ENCODE peak calls at places on chromosome 20, in five cellular contexts. One of them, this sample, is unnamed.

GRCh38 chr20:17485017-17485416 is 46.2 kb downstream of the BFSP1 start:
- DNase-seq in GM12865: no peak
- DNase-seq in AG09319: no peak
- DNase-seq in right atrium auricular region: peak; percentile 21
- DNase-seq in upper lobe of left lung: no peak
- DNase-seq in this sample: peak; percentile 21

GRCh38 chr20:25282034-25282781 is 34.3 kb downstream of the PYGB start:
- DNase-seq in upper lobe of left lung: peak; percentile 68
- DNase-seq in AG09319: no peak
- DNase-seq in GM12865: no peak
- DNase-seq in right atrium auricular region: no peak
- DNase-seq in this sample: no peak

GRCh38 chr20:58633161-58634035 is 17.7 kb upstream of the STX16 start:
- DNase-seq in GM12865: no peak
- DNase-seq in upper lobe of left lung: no peak
- DNase-seq in AG09319: no peak
- DNase-seq in right atrium auricular region: no peak
- DNase-seq in this sample: no peak

GRCh38 chr20:49043000-49043399 is 3.1 kb upstream of the CSE1L start:
- DNase-seq in AG09319: no peak
- DNase-seq in upper lobe of left lung: no peak
- DNase-seq in right atrium auricular region: peak; percentile 30
- DNase-seq in GM12865: no peak
- DNase-seq in this sample: no peak

GRCh38 chr20:5675103-5676091 is 74.8 kb upstream of the SHLD1 start:
- DNase-seq in right atrium auricular region: no peak
- DNase-seq in GM12865: no peak
- DNase-seq in upper lobe of left lung: no peak
- DNase-seq in AG09319: no peak
- DNase-seq in this sample: no peak

GRCh38 chr20:14838663-14839650 is 501.5 kb upstream of the FLRT3 start:
- DNase-seq in GM12865: peak; percentile 77
- DNase-seq in AG09319: peak; percentile 27
- DNase-seq in right atrium auricular region: no peak
- DNase-seq in upper lobe of left lung: no peak
- DNase-seq in this sample: no peak

GRCh38 chr20:15364781-15365180 is 1027.4 kb upstream of the FLRT3 start:
- DNase-seq in GM12865: no peak
- DNase-seq in upper lobe of left lung: no peak
- DNase-seq in right atrium auricular region: no peak
- DNase-seq in AG09319: no peak
- DNase-seq in this sample: no peak

GRCh38 chr20:41133709-41134361 is 3.5 kb upstream of the PLCG1 start:
- DNase-seq in upper lobe of left lung: no peak
- DNase-seq in right atrium auricular region: no peak
- DNase-seq in GM12865: peak; percentile 89
- DNase-seq in AG09319: no peak
- DNase-seq in this sample: no peak

GRCh38 chr20:24164360-24164759 is 175.8 kb upstream of the GGTLC1 start:
- DNase-seq in right atrium auricular region: no peak
- DNase-seq in GM12865: peak; percentile 8
- DNase-seq in AG09319: no peak
- DNase-seq in upper lobe of left lung: peak; percentile 60
- DNase-seq in this sample: no peak

GRCh38 chr20:31644701-31645100 is 7.0 kb downstream of the COX4I2 start:
- DNase-seq in upper lobe of left lung: no peak
- DNase-seq in right atrium auricular region: no peak
- DNase-seq in GM12865: no peak
- DNase-seq in AG09319: no peak
- DNase-seq in this sample: no peak

GRCh38 chr20:15673206-15673605 is 900.0 kb downstream of the KIF16B start:
- DNase-seq in right atrium auricular region: no peak
- DNase-seq in GM12865: no peak
- DNase-seq in AG09319: peak; percentile 28
- DNase-seq in upper lobe of left lung: no peak
- DNase-seq in this sample: no peak

GRCh38 chr20:20452254-20452676 is 84.4 kb downstream of the INSM1 start:
- DNase-seq in upper lobe of left lung: peak; percentile 65
- DNase-seq in GM12865: peak; percentile 81
- DNase-seq in right atrium auricular region: no peak
- DNase-seq in AG09319: no peak
- DNase-seq in this sample: no peak

GRCh38 chr20:1336699-1337387 is 7.9 kb upstream of the SDCBP2 start:
- DNase-seq in right atrium auricular region: peak; percentile 84
- DNase-seq in upper lobe of left lung: peak; percentile 84
- DNase-seq in AG09319: no peak
- DNase-seq in GM12865: no peak
- DNase-seq in this sample: peak; percentile 78

GRCh38 chr20:14992071-14992654 is 654.8 kb upstream of the FLRT3 start:
- DNase-seq in right atrium auricular region: no peak
- DNase-seq in GM12865: no peak
- DNase-seq in AG09319: peak; percentile 36
- DNase-seq in upper lobe of left lung: no peak
- DNase-seq in this sample: no peak

GRCh38 chr20:57717797-57718196 is 8.0 kb upstream of the PMEPA1 start:
- DNase-seq in GM12865: no peak
- DNase-seq in upper lobe of left lung: no peak
- DNase-seq in right atrium auricular region: no peak
- DNase-seq in AG09319: no peak
- DNase-seq in this sample: no peak

GRCh38 chr20:24783631-24784492 is 165.2 kb upstream of the CST7 start:
- DNase-seq in GM12865: peak; percentile 73
- DNase-seq in upper lobe of left lung: no peak
- DNase-seq in AG09319: no peak
- DNase-seq in right atrium auricular region: no peak
- DNase-seq in this sample: no peak

GRCh38 chr20:64102647-64103354 is 4.6 kb downstream of the NPBWR2 start:
- DNase-seq in upper lobe of left lung: no peak
- DNase-seq in AG09319: no peak
- DNase-seq in right atrium auricular region: no peak
- DNase-seq in GM12865: no peak
- DNase-seq in this sample: no peak

GRCh38 chr20:6731951-6732580 is 35.4 kb upstream of the BMP2 start:
- DNase-seq in GM12865: no peak
- DNase-seq in right atrium auricular region: peak; percentile 75
- DNase-seq in upper lobe of left lung: no peak
- DNase-seq in AG09319: no peak
- DNase-seq in this sample: no peak

GRCh38 chr20:14193443-14193842 is 144.0 kb downstream of the FLRT3 start:
- DNase-seq in right atrium auricular region: no peak
- DNase-seq in upper lobe of left lung: no peak
- DNase-seq in AG09319: no peak
- DNase-seq in GM12865: no peak
- DNase-seq in this sample: no peak

GRCh38 chr20:39871013-39871412 is 818.0 kb downstream of the MAFB start:
- DNase-seq in GM12865: no peak
- DNase-seq in upper lobe of left lung: no peak
- DNase-seq in right atrium auricular region: no peak
- DNase-seq in AG09319: no peak
- DNase-seq in this sample: no peak

GRCh38 chr20:41837669-41838224 is 219.6 kb upstream of the CHD6 start:
- DNase-seq in AG09319: no peak
- DNase-seq in right atrium auricular region: no peak
- DNase-seq in upper lobe of left lung: no peak
- DNase-seq in GM12865: no peak
- DNase-seq in this sample: no peak

GRCh38 chr20:56433880-56434255 is 21.8 kb downstream of the CASS4 start:
- DNase-seq in right atrium auricular region: no peak
- DNase-seq in upper lobe of left lung: no peak
- DNase-seq in AG09319: peak; percentile 56
- DNase-seq in GM12865: no peak
- DNase-seq in this sample: no peak

GRCh38 chr20:21074605-21075336 is 31.4 kb downstream of the LINC00237 start:
- DNase-seq in GM12865: peak; percentile 68
- DNase-seq in AG09319: no peak
- DNase-seq in right atrium auricular region: no peak
- DNase-seq in upper lobe of left lung: no peak
- DNase-seq in this sample: no peak

GRCh38 chr20:63502671-63503172 is 3.8 kb upstream of the EEF1A2 start:
- DNase-seq in AG09319: no peak
- DNase-seq in upper lobe of left lung: peak; percentile 71
- DNase-seq in GM12865: no peak
- DNase-seq in right atrium auricular region: no peak
- DNase-seq in this sample: no peak

GRCh38 chr20:50506270-50506579 is 4.0 kb upstream of the PTPN1 start:
- DNase-seq in upper lobe of left lung: no peak
- DNase-seq in GM12865: no peak
- DNase-seq in AG09319: no peak
- DNase-seq in right atrium auricular region: no peak
- DNase-seq in this sample: no peak
- TF ChIP-seq CTCF in upper lobe of left lung: no peak
- TF ChIP-seq CTCF in GM12865: no peak
- TF ChIP-seq CTCF in AG09319: no peak
- TF ChIP-seq CTCF in right atrium auricular region: no peak
- TF ChIP-seq CTCF in this sample: no peak

DNA sequence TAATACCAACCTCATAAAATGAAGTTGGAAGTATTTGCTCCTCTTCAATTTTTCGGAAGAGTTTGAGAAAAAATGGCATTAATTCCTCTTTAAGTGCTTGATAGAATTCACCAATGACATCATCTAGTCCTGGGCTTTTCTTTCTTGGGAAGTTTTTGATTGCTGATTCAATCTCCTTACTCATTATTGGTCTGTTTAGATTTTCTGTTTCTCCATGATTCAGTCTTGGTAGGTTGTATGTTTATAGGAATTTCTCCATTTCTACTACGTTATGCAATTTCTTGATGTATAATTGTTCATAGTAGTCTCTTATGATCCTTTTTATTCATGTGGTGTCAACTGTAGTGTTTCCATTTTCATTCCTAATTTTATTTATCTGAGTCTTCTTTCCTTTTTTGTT is 176.9 kb upstream of the PRND start:
- DNase-seq in GM12865: no peak
- DNase-seq in right atrium auricular region: no peak
- DNase-seq in upper lobe of left lung: no peak
- DNase-seq in AG09319: no peak
- DNase-seq in this sample: no peak
- TF ChIP-seq CTCF in GM12865: no peak
- TF ChIP-seq CTCF in right atrium auricular region: no peak
- TF ChIP-seq CTCF in upper lobe of left lung: no peak
- TF ChIP-seq CTCF in AG09319: no peak
- TF ChIP-seq CTCF in this sample: no peak

GRCh38 chr20:51492167-51493092 is 50.1 kb downstream of the NFATC2 start:
- DNase-seq in GM12865: no peak
- DNase-seq in AG09319: no peak
- DNase-seq in right atrium auricular region: peak; percentile 77
- DNase-seq in upper lobe of left lung: peak; percentile 91
- DNase-seq in this sample: no peak
- TF ChIP-seq CTCF in GM12865: no peak
- TF ChIP-seq CTCF in AG09319: no peak
- TF ChIP-seq CTCF in right atrium auricular region: no peak
- TF ChIP-seq CTCF in upper lobe of left lung: no peak
- TF ChIP-seq CTCF in this sample: no peak

GRCh38 chr20:324177-325042 is 942 bp upstream of the SOX12 start:
- DNase-seq in right atrium auricular region: peak; percentile 86
- DNase-seq in AG09319: no peak
- DNase-seq in GM12865: peak; percentile 94
- DNase-seq in upper lobe of left lung: peak; percentile 99
- DNase-seq in this sample: peak; percentile 96
- TF ChIP-seq CTCF in right atrium auricular region: no peak
- TF ChIP-seq CTCF in AG09319: peak; percentile 34
- TF ChIP-seq CTCF in GM12865: peak; percentile 36
- TF ChIP-seq CTCF in upper lobe of left lung: peak; percentile 34
- TF ChIP-seq CTCF in this sample: peak; percentile 42

GRCh38 chr20:61561111-61561830 is 309.2 kb downstream of the CDH4 start:
- DNase-seq in GM12865: no peak
- DNase-seq in AG09319: no peak
- DNase-seq in right atrium auricular region: no peak
- DNase-seq in upper lobe of left lung: no peak
- DNase-seq in this sample: no peak
- TF ChIP-seq CTCF in GM12865: no peak
- TF ChIP-seq CTCF in AG09319: no peak
- TF ChIP-seq CTCF in right atrium auricular region: no peak
- TF ChIP-seq CTCF in upper lobe of left lung: no peak
- TF ChIP-seq CTCF in this sample: no peak

GRCh38 chr20:53411129-53411528 is 182.5 kb downstream of the ZNF217 start:
- DNase-seq in AG09319: no peak
- DNase-seq in right atrium auricular region: no peak
- DNase-seq in upper lobe of left lung: no peak
- DNase-seq in GM12865: no peak
- DNase-seq in this sample: no peak

GRCh38 chr20:53412600-53413187 is 180.9 kb downstream of the ZNF217 start:
- DNase-seq in upper lobe of left lung: no peak
- DNase-seq in AG09319: no peak
- DNase-seq in GM12865: no peak
- DNase-seq in right atrium auricular region: no peak
- DNase-seq in this sample: no peak

GRCh38 chr20:53408728-53409157 is 184.9 kb downstream of the ZNF217 start:
- DNase-seq in GM12865: no peak
- DNase-seq in right atrium auricular region: no peak
- DNase-seq in upper lobe of left lung: no peak
- DNase-seq in AG09319: peak; percentile 64
- DNase-seq in this sample: no peak

GRCh38 chr20:53409177-53409576 is 184.5 kb downstream of the ZNF217 start:
- DNase-seq in upper lobe of left lung: no peak
- DNase-seq in GM12865: no peak
- DNase-seq in right atrium auricular region: no peak
- DNase-seq in AG09319: no peak
- DNase-seq in this sample: no peak

DNA sequence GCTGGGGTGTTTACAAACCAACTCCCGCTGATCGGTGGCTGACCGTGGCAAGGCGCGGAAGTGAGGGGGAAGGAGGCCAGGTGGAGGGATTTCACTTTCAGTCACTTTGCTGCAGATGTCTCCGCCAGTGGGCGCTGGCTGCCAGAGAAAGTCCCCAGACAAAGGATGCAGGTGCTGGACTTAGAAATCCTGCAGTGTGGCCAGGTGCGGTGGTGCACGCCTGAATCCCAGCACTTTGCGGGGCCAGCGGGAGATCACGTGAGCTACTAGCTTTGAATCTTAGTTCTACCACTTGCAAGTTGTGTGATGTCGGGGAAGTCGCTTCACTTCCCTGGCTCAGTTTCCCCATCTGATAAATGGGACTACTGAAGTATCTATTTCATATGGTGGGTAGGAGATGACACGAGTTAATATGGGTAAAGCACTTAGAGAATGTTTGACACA is 180.4 kb downstream of the ZNF217 start:
- DNase-seq in GM12865: peak; percentile 90
- DNase-seq in right atrium auricular region: no peak
- DNase-seq in upper lobe of left lung: peak; percentile 42
- DNase-seq in AG09319: no peak
- DNase-seq in this sample: no peak
- TF ChIP-seq CTCF in GM12865: peak; percentile 96
- TF ChIP-seq CTCF in right atrium auricular region: no peak
- TF ChIP-seq CTCF in upper lobe of left lung: peak; percentile 48
- TF ChIP-seq CTCF in AG09319: no peak
- TF ChIP-seq CTCF in this sample: peak; percentile 29

This sample was measured in osteocyte.